ENCODE peak calls at places on chromosomes 7 and 10, in eight cellular contexts. One of them, this sample, is unnamed.

GRCh38 chr10:5711637-5712036 is 27.0 kb downstream of the TASOR2 start:
- DNase-seq in NCI-H1694 treated with DMSO at 0.1 percent for 48 hours: no peak
- DNase-seq in PC-3: no peak
- DNase-seq in midbrain: no peak
- DNase-seq in astrocyte of the cerebellum: no peak
- DNase-seq in GDM1: no peak
- DNase-seq in H9: no peak
- DNase-seq in HTR-8/SVneo: no peak
- DNase-seq in this sample: no peak

GRCh38 chr7:95886501-95887090 is 114.2 kb downstream of the DYNC1I1 start:
- DNase-seq in NCI-H1694 treated with DMSO at 0.1 percent for 48 hours: no peak
- DNase-seq in PC-3: peak; percentile 35
- DNase-seq in midbrain: no peak
- DNase-seq in astrocyte of the cerebellum: no peak
- DNase-seq in GDM1: no peak
- DNase-seq in H9: no peak
- DNase-seq in HTR-8/SVneo: no peak
- DNase-seq in this sample: peak; percentile 67

GRCh38 chr7:143347950-143348349 is 14.6 kb downstream of the FAM131B start:
- DNase-seq in NCI-H1694 treated with DMSO at 0.1 percent for 48 hours: no peak
- DNase-seq in PC-3: no peak
- DNase-seq in midbrain: no peak
- DNase-seq in astrocyte of the cerebellum: no peak
- DNase-seq in GDM1: no peak
- DNase-seq in H9: no peak
- DNase-seq in HTR-8/SVneo: no peak
- DNase-seq in this sample: no peak

GRCh38 chr10:106577266-106577665 is 587.2 kb downstream of the SORCS1 start:
- DNase-seq in NCI-H1694 treated with DMSO at 0.1 percent for 48 hours: no peak
- DNase-seq in PC-3: peak; percentile 82
- DNase-seq in midbrain: no peak
- DNase-seq in astrocyte of the cerebellum: no peak
- DNase-seq in GDM1: no peak
- DNase-seq in H9: peak; percentile 62
- DNase-seq in HTR-8/SVneo: no peak
- DNase-seq in this sample: peak; percentile 86

GRCh38 chr7:30886608-30887011 is 25.0 kb upstream of the AQP1 start:
- DNase-seq in NCI-H1694 treated with DMSO at 0.1 percent for 48 hours: no peak
- DNase-seq in PC-3: no peak
- DNase-seq in midbrain: no peak
- DNase-seq in astrocyte of the cerebellum: no peak
- DNase-seq in GDM1: no peak
- DNase-seq in H9: no peak
- DNase-seq in HTR-8/SVneo: no peak
- DNase-seq in this sample: no peak

GRCh38 chr7:8261711-8262695 is at the start of gene ICA1:
- DNase-seq in NCI-H1694 treated with DMSO at 0.1 percent for 48 hours: peak; percentile 37
- DNase-seq in PC-3: peak; percentile 67
- DNase-seq in midbrain: peak; percentile 22
- DNase-seq in astrocyte of the cerebellum: no peak
- DNase-seq in GDM1: peak; percentile 52
- DNase-seq in H9: peak; percentile 80
- DNase-seq in HTR-8/SVneo: peak; percentile 49
- DNase-seq in this sample: peak; percentile 32

GRCh38 chr10:110634527-110635209 is 9.5 kb upstream of the RBM20 start:
- DNase-seq in NCI-H1694 treated with DMSO at 0.1 percent for 48 hours: peak; percentile 24
- DNase-seq in PC-3: peak; percentile 34
- DNase-seq in midbrain: no peak
- DNase-seq in astrocyte of the cerebellum: no peak
- DNase-seq in GDM1: no peak
- DNase-seq in H9: no peak
- DNase-seq in HTR-8/SVneo: no peak
- DNase-seq in this sample: no peak

GRCh38 chr10:129541208-129541607 is 74.2 kb downstream of the MGMT start:
- DNase-seq in NCI-H1694 treated with DMSO at 0.1 percent for 48 hours: no peak
- DNase-seq in PC-3: no peak
- DNase-seq in midbrain: no peak
- DNase-seq in astrocyte of the cerebellum: no peak
- DNase-seq in GDM1: no peak
- DNase-seq in H9: no peak
- DNase-seq in HTR-8/SVneo: peak; percentile 6
- DNase-seq in this sample: no peak

GRCh38 chr10:92313750-92314149 is 22.8 kb downstream of the MARCHF5 start:
- DNase-seq in NCI-H1694 treated with DMSO at 0.1 percent for 48 hours: no peak
- DNase-seq in PC-3: no peak
- DNase-seq in midbrain: no peak
- DNase-seq in astrocyte of the cerebellum: no peak
- DNase-seq in GDM1: no peak
- DNase-seq in H9: no peak
- DNase-seq in HTR-8/SVneo: no peak
- DNase-seq in this sample: no peak

GRCh38 chr7:149559711-149560110 is 62.1 kb upstream of the ZNF746 start:
- DNase-seq in NCI-H1694 treated with DMSO at 0.1 percent for 48 hours: no peak
- DNase-seq in PC-3: peak; percentile 28
- DNase-seq in midbrain: no peak
- DNase-seq in astrocyte of the cerebellum: no peak
- DNase-seq in GDM1: no peak
- DNase-seq in H9: no peak
- DNase-seq in HTR-8/SVneo: no peak
- DNase-seq in this sample: peak; percentile 57

GRCh38 chr10:77493851-77494788 is 143.5 kb downstream of the KCNMA1 start:
- DNase-seq in NCI-H1694 treated with DMSO at 0.1 percent for 48 hours: peak; percentile 59
- DNase-seq in PC-3: peak; percentile 86
- DNase-seq in midbrain: no peak
- DNase-seq in astrocyte of the cerebellum: peak; percentile 51
- DNase-seq in GDM1: no peak
- DNase-seq in H9: peak; percentile 42
- DNase-seq in HTR-8/SVneo: peak; percentile 66
- DNase-seq in this sample: peak; percentile 30

GRCh38 chr7:125149151-125149550 is 219.5 kb upstream of the POT1 start:
- DNase-seq in NCI-H1694 treated with DMSO at 0.1 percent for 48 hours: no peak
- DNase-seq in PC-3: no peak
- DNase-seq in midbrain: no peak
- DNase-seq in astrocyte of the cerebellum: peak; percentile 27
- DNase-seq in GDM1: no peak
- DNase-seq in H9: no peak
- DNase-seq in HTR-8/SVneo: no peak
- DNase-seq in this sample: no peak

GRCh38 chr7:105830405-105831218 is 45.8 kb downstream of the ATXN7L1 start:
- DNase-seq in NCI-H1694 treated with DMSO at 0.1 percent for 48 hours: no peak
- DNase-seq in PC-3: peak; percentile 99
- DNase-seq in midbrain: no peak
- DNase-seq in astrocyte of the cerebellum: peak; percentile 94
- DNase-seq in GDM1: no peak
- DNase-seq in H9: no peak
- DNase-seq in HTR-8/SVneo: peak; percentile 86
- DNase-seq in this sample: peak; percentile 90

GRCh38 chr7:35716038-35716803 is 21.3 kb upstream of the HERPUD2 start:
- DNase-seq in NCI-H1694 treated with DMSO at 0.1 percent for 48 hours: peak; percentile 57
- DNase-seq in PC-3: no peak
- DNase-seq in midbrain: peak; percentile 78
- DNase-seq in astrocyte of the cerebellum: no peak
- DNase-seq in GDM1: no peak
- DNase-seq in H9: no peak
- DNase-seq in HTR-8/SVneo: no peak
- DNase-seq in this sample: no peak

GRCh38 chr7:106982415-106982814 is 62.1 kb upstream of the PRKAR2B start:
- DNase-seq in NCI-H1694 treated with DMSO at 0.1 percent for 48 hours: no peak
- DNase-seq in PC-3: no peak
- DNase-seq in midbrain: no peak
- DNase-seq in astrocyte of the cerebellum: peak; percentile 8
- DNase-seq in GDM1: no peak
- DNase-seq in H9: no peak
- DNase-seq in HTR-8/SVneo: no peak
- DNase-seq in this sample: no peak

GRCh38 chr7:98178321-98178720 is 32.9 kb upstream of the BHLHA15 start:
- DNase-seq in NCI-H1694 treated with DMSO at 0.1 percent for 48 hours: no peak
- DNase-seq in PC-3: peak; percentile 84
- DNase-seq in midbrain: peak; percentile 89
- DNase-seq in astrocyte of the cerebellum: no peak
- DNase-seq in GDM1: no peak
- DNase-seq in H9: no peak
- DNase-seq in HTR-8/SVneo: no peak
- DNase-seq in this sample: peak; percentile 22

GRCh38 chr7:94301024-94301588 is 93.6 kb upstream of the COL1A2 start:
- DNase-seq in NCI-H1694 treated with DMSO at 0.1 percent for 48 hours: no peak
- DNase-seq in PC-3: peak; percentile 91
- DNase-seq in midbrain: no peak
- DNase-seq in astrocyte of the cerebellum: peak; percentile 93
- DNase-seq in GDM1: no peak
- DNase-seq in H9: peak; percentile 86
- DNase-seq in HTR-8/SVneo: peak; percentile 62
- DNase-seq in this sample: peak; percentile 92

GRCh38 chr7:155190608-155191536 is 106.8 kb upstream of the INSIG1 start:
- DNase-seq in NCI-H1694 treated with DMSO at 0.1 percent for 48 hours: no peak
- DNase-seq in PC-3: peak; percentile 39
- DNase-seq in midbrain: peak; percentile 11
- DNase-seq in astrocyte of the cerebellum: no peak
- DNase-seq in GDM1: no peak
- DNase-seq in H9: peak; percentile 68
- DNase-seq in HTR-8/SVneo: peak; percentile 47
- DNase-seq in this sample: no peak

GRCh38 chr10:88389456-88389855 is 193.7 kb downstream of the RNLS start:
- DNase-seq in NCI-H1694 treated with DMSO at 0.1 percent for 48 hours: no peak
- DNase-seq in PC-3: no peak
- DNase-seq in midbrain: peak; percentile 45
- DNase-seq in astrocyte of the cerebellum: peak; percentile 60
- DNase-seq in GDM1: peak; percentile 28
- DNase-seq in H9: no peak
- DNase-seq in HTR-8/SVneo: no peak
- DNase-seq in this sample: peak; percentile 54

GRCh38 chr7:107236857-107237256 is 68.1 kb downstream of the HBP1 start:
- DNase-seq in NCI-H1694 treated with DMSO at 0.1 percent for 48 hours: no peak
- DNase-seq in PC-3: no peak
- DNase-seq in midbrain: no peak
- DNase-seq in astrocyte of the cerebellum: no peak
- DNase-seq in GDM1: no peak
- DNase-seq in H9: no peak
- DNase-seq in HTR-8/SVneo: no peak
- DNase-seq in this sample: no peak

GRCh38 chr7:143381427-143382125 is 431 bp downstream of the ZYX start:
- DNase-seq in NCI-H1694 treated with DMSO at 0.1 percent for 48 hours: peak; percentile 25
- DNase-seq in PC-3: peak; percentile 62
- DNase-seq in midbrain: peak; percentile 16
- DNase-seq in astrocyte of the cerebellum: peak; percentile 48
- DNase-seq in GDM1: no peak
- DNase-seq in H9: peak; percentile 28
- DNase-seq in HTR-8/SVneo: peak; percentile 59
- DNase-seq in this sample: no peak

GRCh38 chr10:90960355-90960814 is 39.5 kb upstream of the ANKRD1 start:
- DNase-seq in NCI-H1694 treated with DMSO at 0.1 percent for 48 hours: no peak
- DNase-seq in PC-3: peak; percentile 76
- DNase-seq in midbrain: no peak
- DNase-seq in astrocyte of the cerebellum: no peak
- DNase-seq in GDM1: peak; percentile 22
- DNase-seq in H9: no peak
- DNase-seq in HTR-8/SVneo: peak; percentile 63
- DNase-seq in this sample: peak; percentile 72

GRCh38 chr10:44067432-44067831 is 317.5 kb downstream of the CXCL12 start:
- DNase-seq in NCI-H1694 treated with DMSO at 0.1 percent for 48 hours: no peak
- DNase-seq in PC-3: no peak
- DNase-seq in midbrain: no peak
- DNase-seq in astrocyte of the cerebellum: no peak
- DNase-seq in GDM1: no peak
- DNase-seq in H9: no peak
- DNase-seq in HTR-8/SVneo: no peak
- DNase-seq in this sample: no peak

GRCh38 chr10:69968830-69969229 is 83.8 kb upstream of the MACROH2A2 start:
- DNase-seq in NCI-H1694 treated with DMSO at 0.1 percent for 48 hours: peak; percentile 38
- DNase-seq in PC-3: peak; percentile 64
- DNase-seq in midbrain: no peak
- DNase-seq in astrocyte of the cerebellum: no peak
- DNase-seq in GDM1: peak; percentile 49
- DNase-seq in H9: no peak
- DNase-seq in HTR-8/SVneo: peak; percentile 23
- DNase-seq in this sample: peak; percentile 42

GRCh38 chr7:123570390-123571182 is 13.0 kb upstream of the NDUFA5 start:
- DNase-seq in NCI-H1694 treated with DMSO at 0.1 percent for 48 hours: peak; percentile 2
- DNase-seq in PC-3: peak; percentile 72
- DNase-seq in midbrain: no peak
- DNase-seq in astrocyte of the cerebellum: no peak
- DNase-seq in GDM1: no peak
- DNase-seq in H9: no peak
- DNase-seq in HTR-8/SVneo: no peak
- DNase-seq in this sample: peak; percentile 85

GRCh38 chr10:117454502-117454901 is 79.3 kb upstream of the PDZD8 start:
- DNase-seq in NCI-H1694 treated with DMSO at 0.1 percent for 48 hours: no peak
- DNase-seq in PC-3: no peak
- DNase-seq in midbrain: no peak
- DNase-seq in astrocyte of the cerebellum: no peak
- DNase-seq in GDM1: no peak
- DNase-seq in H9: no peak
- DNase-seq in HTR-8/SVneo: no peak
- DNase-seq in this sample: peak; percentile 38

GRCh38 chr7:34281260-34281659 is 375.9 kb downstream of the BMPER start:
- DNase-seq in NCI-H1694 treated with DMSO at 0.1 percent for 48 hours: no peak
- DNase-seq in PC-3: no peak
- DNase-seq in midbrain: no peak
- DNase-seq in astrocyte of the cerebellum: no peak
- DNase-seq in GDM1: no peak
- DNase-seq in H9: no peak
- DNase-seq in HTR-8/SVneo: no peak
- DNase-seq in this sample: peak; percentile 20

GRCh38 chr10:128150045-128150493 is 23.8 kb upstream of the MKI67 start:
- DNase-seq in NCI-H1694 treated with DMSO at 0.1 percent for 48 hours: peak; percentile 22
- DNase-seq in PC-3: peak; percentile 69
- DNase-seq in midbrain: peak; percentile 70
- DNase-seq in astrocyte of the cerebellum: no peak
- DNase-seq in GDM1: peak; percentile 57
- DNase-seq in H9: peak; percentile 78
- DNase-seq in HTR-8/SVneo: peak; percentile 52
- DNase-seq in this sample: peak; percentile 32

GRCh38 chr7:36600869-36601530 is 123.3 kb downstream of the AOAH start:
- DNase-seq in NCI-H1694 treated with DMSO at 0.1 percent for 48 hours: no peak
- DNase-seq in PC-3: peak; percentile 77
- DNase-seq in midbrain: no peak
- DNase-seq in astrocyte of the cerebellum: no peak
- DNase-seq in GDM1: no peak
- DNase-seq in H9: no peak
- DNase-seq in HTR-8/SVneo: peak; percentile 32
- DNase-seq in this sample: peak; percentile 85

GRCh38 chr7:69937097-69937496 is 338.8 kb downstream of the AUTS2 start:
- DNase-seq in NCI-H1694 treated with DMSO at 0.1 percent for 48 hours: no peak
- DNase-seq in PC-3: no peak
- DNase-seq in midbrain: no peak
- DNase-seq in astrocyte of the cerebellum: no peak
- DNase-seq in GDM1: no peak
- DNase-seq in H9: no peak
- DNase-seq in HTR-8/SVneo: no peak
- DNase-seq in this sample: no peak

This sample was measured in bronchial epithelial cell.